ENCODE peak calls at places on chromosomes 3 and 15, in four cellular contexts. I is fibroblast of pulmonary artery; Y is A549; B is CD8-positive, alpha-beta T cell. U is an unnamed sample.

GRCh38 chr3:112561693-112562529 is at the start of the genes ATG3 and SLC35A5:
- DNase-seq in I (peak; percentile 99), Y (peak; percentile 98), B (peak; percentile 99), U (peak; percentile 99)

GRCh38 chr15:58669108-58669507 is 80.4 kb downstream of the ADAM10 start:
- DNase-seq in I (no peak), Y (no peak), B (no peak), U (no peak)

GRCh38 chr15:74525328-74525727 is 15.7 kb upstream of the ARID3B start:
- DNase-seq in I (peak; percentile 86), Y (no peak), B (no peak), U (no peak)

GRCh38 chr15:98483575-98484130 is 164.7 kb upstream of the IGF1R start:
- DNase-seq in I (no peak), Y (no peak), B (no peak), U (no peak)

GRCh38 chr15:73051811-73052678 is at the start of gene NEO1:
- DNase-seq in I (peak; percentile 70), Y (peak; percentile 87), B (peak; percentile 79), U (peak; percentile 85)

GRCh38 chr15:78050851-78051250 is 26.7 kb downstream of the TBC1D2B start:
- DNase-seq in I (no peak), Y (no peak), B (no peak), U (no peak)

GRCh38 chr15:95025924-95026728 is 794.8 kb downstream of the MCTP2 start:
- DNase-seq in I (peak; percentile 79), Y (peak; percentile 32), B (peak; percentile 4), U (no peak)

GRCh38 chr3:105232536-105232935 is 134.2 kb upstream of the ALCAM start:
- DNase-seq in I (peak; percentile 29), Y (no peak), B (no peak), U (no peak)

GRCh38 chr3:105417538-105418289 is 51.0 kb downstream of the ALCAM start:
- DNase-seq in I (no peak), Y (no peak), B (no peak), U (no peak)

DNA sequence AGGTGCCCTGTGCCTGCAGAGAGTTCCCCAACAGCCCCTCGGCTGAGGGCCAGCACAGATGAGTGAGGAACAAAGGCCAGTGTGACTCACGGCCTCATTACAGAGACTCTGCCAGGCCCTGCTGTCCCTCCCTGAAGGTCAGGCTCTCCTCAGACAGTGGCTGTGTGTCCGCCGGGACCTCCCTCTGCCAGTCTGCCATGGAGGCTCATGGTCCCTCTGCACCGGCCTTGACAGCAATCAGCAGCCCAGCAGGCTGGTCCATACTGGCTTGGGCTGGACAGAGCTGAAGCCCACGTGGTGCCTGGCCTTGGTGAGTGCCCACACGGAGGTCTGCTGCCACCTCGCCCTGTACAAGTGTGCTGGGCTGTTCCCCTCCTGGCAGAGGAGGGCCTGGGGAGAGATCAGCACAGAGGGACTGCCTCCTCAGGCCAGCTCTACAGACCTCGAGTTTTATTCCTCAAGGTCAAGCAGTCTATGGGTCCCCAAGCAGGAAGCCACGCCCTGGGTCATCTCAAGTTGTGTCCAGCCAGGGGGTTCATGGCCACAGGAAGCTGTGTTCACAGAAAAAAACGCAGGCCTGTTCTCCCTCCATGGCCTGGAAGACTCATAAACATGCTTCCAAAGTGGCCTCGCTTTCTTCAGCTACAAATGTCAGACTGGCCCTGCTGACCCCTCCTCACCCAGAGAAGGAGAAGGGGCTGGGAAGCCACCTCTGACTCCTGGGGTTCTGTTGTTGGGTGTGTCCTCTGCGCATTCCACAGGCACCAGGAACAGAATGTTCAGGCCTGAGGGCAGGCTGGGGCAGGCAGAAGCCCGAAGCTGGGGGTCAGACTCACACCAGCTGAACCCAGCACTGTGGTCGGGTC is 27.0 kb downstream of the SLC41A3 start:
- DNase-seq in I (peak; percentile 4), Y (peak; percentile 11), B (no peak), U (no peak)
- H3K4me3 ChIP-seq in I (no peak overlapping the region), Y (no peak overlapping the region), B (no peak overlapping the region), U (no peak overlapping the region)

GRCh38 chr3:123583563-123583962 is 1.3 kb downstream of the HACD2 start:
- DNase-seq in I (no peak), Y (no peak), B (no peak), U (no peak)
- H3K4me3 ChIP-seq in I (no peak overlapping the region), Y (peak overlapping the region; percentile 86), B (no peak overlapping the region), U (no peak overlapping the region)

GRCh38 chr15:40339621-40339945 is 1.2 kb downstream of the CCDC9B start:
- DNase-seq in I (no peak), Y (peak; percentile 14), B (no peak), U (no peak)

GRCh38 chr15:40338041-40338657 is 2.6 kb downstream of the CCDC9B start:
- DNase-seq in I (peak; percentile 75), Y (peak; percentile 66), B (peak; percentile 79), U (peak; percentile 75)

GRCh38 chr15:40337597-40337996 is 3.1 kb downstream of the CCDC9B start:
- DNase-seq in I (no peak), Y (no peak), B (no peak), U (no peak)

GRCh38 chr15:40340038-40340739 is 550 bp downstream of the CCDC9B start:
- DNase-seq in I (peak; percentile 82), Y (peak; percentile 13), B (no peak), U (no peak)

DNA sequence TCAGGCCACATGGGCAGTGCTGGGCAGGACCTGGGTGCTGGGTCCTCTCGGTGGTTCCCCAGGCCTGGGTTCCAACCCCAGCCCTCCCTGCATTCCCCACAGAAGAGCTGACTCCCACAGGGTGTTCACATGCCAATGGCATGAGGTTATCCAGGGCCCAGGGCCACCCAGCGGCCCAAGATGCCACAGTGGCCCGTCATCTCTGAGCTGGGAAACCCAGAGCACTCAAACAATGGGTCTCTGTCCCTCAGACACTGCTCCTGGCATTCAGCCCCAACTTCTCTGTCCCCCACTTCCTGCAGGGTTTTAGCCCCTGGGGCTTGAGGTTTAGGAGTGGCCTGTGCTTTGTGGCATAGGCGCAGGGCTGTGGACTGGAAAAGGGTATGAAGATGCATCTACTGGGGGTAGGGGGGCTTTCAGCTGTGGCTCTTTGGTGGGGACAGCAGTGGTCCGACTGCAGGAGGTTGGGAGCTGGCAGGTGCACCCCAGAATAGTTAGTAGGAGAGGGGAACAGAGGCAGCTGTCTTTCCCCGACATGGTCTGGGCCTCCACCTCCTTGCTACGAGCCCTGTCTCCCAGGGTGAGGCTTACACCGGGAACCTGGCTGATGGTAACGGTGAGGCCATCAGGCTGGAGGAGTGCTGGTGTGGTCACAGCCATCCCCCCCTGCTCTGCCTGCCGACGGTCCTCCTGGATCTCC is 1.7 kb downstream of the CCDC9B start:
- DNase-seq in I (peak; percentile 85), Y (peak; percentile 73), B (no peak), U (no peak)
- H3K4me3 ChIP-seq in I (peak overlapping the region; percentile 53), Y (peak overlapping the region; percentile 47), B (no peak overlapping the region), U (no peak overlapping the region)

GRCh38 chr3:45693941-45694521 is 4.8 kb downstream of the SACM1L start:
- DNase-seq in I (no peak), Y (no peak), B (peak; percentile 33), U (peak; percentile 61)
- H3K4me3 ChIP-seq in I (no peak overlapping the region), Y (no peak overlapping the region), B (peak overlapping the region; percentile 28), U (peak overlapping the region; percentile 27)

GRCh38 chr3:71511037-71511436 is 72.5 kb downstream of the FOXP1 start:
- DNase-seq in I (peak; percentile 68), Y (peak; percentile 65), B (no peak), U (no peak)
- H3K4me3 ChIP-seq in I (no peak overlapping the region), Y (no peak overlapping the region), B (no peak overlapping the region), U (no peak overlapping the region)

GRCh38 chr3:63684081-63684480 is 31.6 kb downstream of the SNTN start:
- DNase-seq in I (no peak), Y (no peak), B (no peak), U (no peak)
- H3K4me3 ChIP-seq in I (no peak overlapping the region), Y (no peak overlapping the region), B (no peak overlapping the region), U (no peak overlapping the region)

GRCh38 chr15:55494927-55495326 is 13.1 kb downstream of the DNAAF4 start:
- DNase-seq in I (no peak), Y (no peak), B (no peak), U (no peak)

GRCh38 chr15:55496716-55497115 is 11.3 kb downstream of the DNAAF4 start:
- DNase-seq in I (no peak), Y (no peak), B (no peak), U (no peak)

DNA sequence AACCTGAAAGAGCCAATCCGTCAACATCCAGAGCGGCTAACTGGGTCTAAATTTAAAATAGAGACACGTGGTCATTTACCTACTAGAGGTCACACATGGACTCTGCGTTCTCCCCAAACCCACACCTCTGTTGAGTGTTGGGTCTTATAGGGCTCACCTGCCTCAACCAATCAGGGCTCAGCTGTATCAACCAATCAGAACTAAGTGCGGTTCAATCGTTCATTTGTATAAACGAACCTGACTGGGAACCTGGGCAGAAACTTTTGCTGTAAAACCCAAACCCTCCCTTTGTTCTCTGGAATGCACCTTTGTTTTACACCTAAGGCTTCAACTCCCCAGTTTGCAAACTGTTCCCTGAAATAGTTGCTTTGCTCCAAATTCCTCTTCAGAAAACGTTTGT is 8.9 kb downstream of the DNAAF4 start:
- DNase-seq in I (no peak), Y (no peak), B (no peak), U (no peak)
- H3K4me3 ChIP-seq in I (no peak overlapping the region), Y (no peak overlapping the region), B (no peak overlapping the region), U (peak overlapping the region; percentile 62)

DNA sequence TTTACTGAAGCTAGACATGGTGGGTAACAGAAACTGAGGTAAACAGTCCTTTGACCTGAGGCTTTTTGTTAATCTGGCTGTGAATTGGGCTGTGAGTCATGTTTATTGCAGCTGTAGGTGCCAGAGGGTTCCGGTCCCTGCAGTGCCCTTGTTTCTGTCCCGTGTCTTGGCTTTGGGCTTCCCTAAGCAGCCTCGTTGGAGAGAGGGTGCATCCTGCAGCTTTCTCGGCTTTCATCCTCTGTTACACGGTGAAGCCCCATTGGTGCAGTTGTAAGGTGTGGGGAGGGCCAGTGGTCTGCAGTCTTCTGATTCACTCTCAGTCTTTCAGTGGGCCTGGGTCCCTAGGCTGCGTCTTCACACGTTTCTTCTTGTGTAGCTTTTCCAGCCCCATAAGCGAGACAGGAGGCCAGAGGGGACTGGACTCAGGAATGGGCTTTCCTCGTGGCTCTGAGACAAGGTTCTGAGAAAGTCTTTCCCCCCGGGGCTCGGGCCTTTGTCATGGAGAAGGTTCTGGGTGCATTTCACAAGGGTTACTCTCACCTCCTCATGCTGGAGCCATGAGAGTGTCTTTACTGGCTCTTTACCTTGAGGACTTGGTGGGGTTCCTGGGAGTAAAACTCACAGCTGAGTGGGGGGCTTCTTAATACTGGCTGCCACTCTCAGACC is 33.1 kb downstream of the ASB7 start:
- DNase-seq in I (no peak), Y (no peak), B (no peak), U (no peak)
- H3K4me3 ChIP-seq in I (no peak overlapping the region), Y (no peak overlapping the region), B (no peak overlapping the region), U (no peak overlapping the region)

DNA sequence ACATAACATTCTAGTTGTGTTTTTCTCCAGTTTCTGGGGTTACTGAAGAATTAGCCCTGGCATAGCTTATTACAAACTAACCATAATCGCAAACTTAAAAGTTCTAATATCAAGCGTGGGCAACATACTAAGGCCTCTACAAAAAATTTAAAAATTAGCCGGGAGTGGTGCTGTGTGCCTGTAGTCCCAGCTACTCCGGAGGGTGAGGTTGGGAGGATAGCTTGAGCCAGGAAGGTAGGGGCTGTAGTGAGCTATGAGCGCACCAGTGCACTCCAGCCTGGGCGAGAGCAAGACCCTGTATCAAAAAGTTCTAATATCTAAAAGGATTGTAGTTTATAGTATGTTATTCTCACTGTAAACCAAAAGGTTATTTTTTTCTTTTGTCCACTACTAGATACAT is 1.1 kb downstream of the OIP5 start:
- DNase-seq in I (no peak), Y (no peak), B (no peak), U (no peak)
- H3K4me3 ChIP-seq in I (no peak overlapping the region), Y (peak overlapping the region; percentile 90), B (no peak overlapping the region), U (no peak overlapping the region)